ENCODE peak calls at places on chromosome 3, in six cellular contexts. X is naive thymus-derived CD8-positive, alpha-beta T cell; W is lower leg skin; C is cardiac muscle cell; L is left ventricle myocardium inferior; B is NCI-H460. H is an unnamed sample.

GRCh38 chr3:15783361-15783969 is 14.3 kb downstream of the ANKRD28 start:
- DNase-seq in X (no peak), W (no peak), C (no peak), L (no peak), B (no peak), H (no peak)

GRCh38 chr3:171801738-171802600 is 8.3 kb downstream of the PLD1 start:
- DNase-seq in X (no peak), W (no peak), C (no peak), L (no peak), B (peak), H (no peak)

GRCh38 chr3:128466840-128467541 is at the start of gene DNAJB8:
- DNase-seq in X (no peak), W (no peak), C (no peak), L (no peak), B (no peak), H (no peak)

GRCh38 chr3:52373676-52374075 is 57.6 kb downstream of the DNAH1 start:
- DNase-seq in X (no peak), W (no peak), C (no peak), L (no peak), B (no peak), H (no peak)

GRCh38 chr3:154018100-154018696 is 103.0 kb upstream of the ARHGEF26 start:
- DNase-seq in X (peak), W (no peak), C (peak), L (no peak), B (peak), H (no peak)

GRCh38 chr3:55579499-55579898 is 92.4 kb upstream of the WNT5A start:
- DNase-seq in X (no peak), W (no peak), C (no peak), L (no peak), B (no peak), H (no peak)

GRCh38 chr3:164608554-164609276 is 469.6 kb downstream of the SI start:
- DNase-seq in X (no peak), W (no peak), C (no peak), L (no peak), B (no peak), H (no peak)

GRCh38 chr3:48507256-48508061 is 3.5 kb upstream of the SHISA5 start:
- DNase-seq in X (peak), W (no peak), C (peak), L (peak), B (peak), H (peak)

GRCh38 chr3:115217678-115218451 is 70.8 kb upstream of the ZBTB20 start:
- DNase-seq in X (peak), W (no peak), C (peak), L (no peak), B (peak), H (no peak)

GRCh38 chr3:107035176-107035575 is 342.1 kb upstream of the CCDC54 start:
- DNase-seq in X (no peak), W (no peak), C (no peak), L (no peak), B (no peak), H (no peak)

H was measured in left ventricle myocardium superior.